ENCODE peak calls at places on chromosome 11, in four cellular contexts. B, E, P and U are unnamed samples.

GRCh38 chr11:75577198-75577597 is 15.1 kb downstream of the SERPINH1 start:
- DNase-seq in B (no peak), E (no peak), P (peak; percentile 82), U (peak; percentile 84)

GRCh38 chr11:15113381-15113780 is 1.3 kb upstream of the INSC start:
- DNase-seq in B (peak; percentile 73), E (no peak), P (no peak), U (no peak)

GRCh38 chr11:113796663-113797259 is 17.2 kb downstream of the CLDN25 start:
- DNase-seq in B (no peak), E (no peak), P (peak; percentile 57), U (peak; percentile 65)

GRCh38 chr11:121928597-121929580 is 187.1 kb downstream of the BLID start:
- DNase-seq in B (no peak), E (no peak), P (no peak), U (no peak)

GRCh38 chr11:130212431-130212961 is 52.9 kb downstream of the ST14 start:
- DNase-seq in B (no peak), E (no peak), P (no peak), U (peak; percentile 41)

GRCh38 chr11:68843703-68844312 is 2.1 kb upstream of the CPT1A start:
- DNase-seq in B (no peak), E (peak; percentile 67), P (no peak), U (no peak)

GRCh38 chr11:29432719-29433325 is 584.0 kb downstream of the KCNA4 start:
- DNase-seq in B (no peak), E (no peak), P (peak; percentile 8), U (peak; percentile 14)

GRCh38 chr11:57752954-57753353 is 1.3 kb upstream of the BTBD18 start:
- DNase-seq in B (no peak), E (no peak), P (no peak), U (no peak)

GRCh38 chr11:79727221-79727620 is 286.4 kb upstream of the TENM4 start:
- DNase-seq in B (no peak), E (no peak), P (no peak), U (no peak)

GRCh38 chr11:125110996-125111340 is 458 bp downstream of the TMEM218 start:
- DNase-seq in B (no peak), E (no peak), P (peak; percentile 17), U (peak; percentile 46)

GRCh38 chr11:96391698-96392307 is 2.0 kb downstream of the JRKL start:
- DNase-seq in B (no peak), E (no peak), P (no peak), U (no peak)

GRCh38 chr11:68353118-68353517 is 40.7 kb downstream of the LRP5 start:
- DNase-seq in B (no peak), E (no peak), P (no peak), U (peak; percentile 26)

GRCh38 chr11:66882540-66882939 is 25.7 kb downstream of the LRFN4 start:
- DNase-seq in B (no peak), E (no peak), P (no peak), U (no peak)

GRCh38 chr11:108117746-108118371 is 3.5 kb upstream of the ACAT1 start:
- DNase-seq in B (no peak), E (no peak), P (peak; percentile 20), U (peak; percentile 44)

GRCh38 chr11:18792066-18792591 is 531 bp upstream of the PTPN5 start:
- DNase-seq in B (no peak), E (no peak), P (no peak), U (no peak)

GRCh38 chr11:34208266-34209135 is 103.1 kb downstream of the NAT10 start:
- DNase-seq in B (no peak), E (no peak), P (peak; percentile 39), U (no peak)
- TF ChIP-seq NRF1 in B (no peak), E (no peak), P (no peak), U (no peak)

DNA sequence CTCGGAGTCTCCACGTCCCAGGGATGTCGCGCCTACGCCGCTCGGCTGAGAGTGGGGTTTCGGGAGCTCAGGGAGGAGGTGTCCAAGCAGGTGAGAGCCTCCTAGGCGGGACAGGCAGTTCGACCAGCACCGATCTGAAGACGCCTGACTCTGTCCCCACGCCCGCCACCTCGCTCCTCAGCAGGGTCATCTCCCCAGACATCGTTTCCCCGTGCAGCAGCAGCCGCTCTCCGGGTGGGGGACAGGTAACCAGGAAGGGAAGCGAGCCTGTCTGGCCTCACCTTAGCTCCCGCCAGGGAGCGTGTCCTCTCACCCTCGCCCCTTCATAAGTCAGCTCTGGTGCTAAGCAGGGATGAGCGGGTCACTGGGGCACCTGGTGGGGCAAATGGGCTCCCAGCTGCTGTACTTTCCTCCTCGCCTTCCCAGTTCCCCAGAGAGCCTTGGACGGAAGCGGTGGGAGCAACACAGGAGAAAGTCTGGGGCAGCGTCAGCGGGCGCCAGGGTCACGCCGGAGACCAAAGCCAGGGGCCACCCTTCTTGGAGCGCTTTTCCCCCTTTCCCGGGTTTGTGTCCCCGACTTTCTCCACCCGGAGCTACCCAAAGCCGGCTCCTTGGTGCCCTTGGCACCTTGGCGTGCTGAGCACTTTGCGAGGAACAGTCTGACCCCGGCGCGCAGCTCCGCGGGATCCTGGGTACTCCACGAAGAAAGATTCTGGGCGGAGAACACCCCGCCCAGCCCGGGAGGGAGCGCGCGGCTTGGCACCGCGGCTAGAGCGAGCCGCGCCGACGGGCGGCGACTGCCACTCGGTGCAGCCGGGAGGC is 1.6 kb downstream of the SPON1 start:
- DNase-seq in B (no peak), E (no peak), P (no peak), U (peak; percentile 39)
- TF ChIP-seq NRF1 in B (no peak), E (no peak), P (no peak), U (no peak)

DNA sequence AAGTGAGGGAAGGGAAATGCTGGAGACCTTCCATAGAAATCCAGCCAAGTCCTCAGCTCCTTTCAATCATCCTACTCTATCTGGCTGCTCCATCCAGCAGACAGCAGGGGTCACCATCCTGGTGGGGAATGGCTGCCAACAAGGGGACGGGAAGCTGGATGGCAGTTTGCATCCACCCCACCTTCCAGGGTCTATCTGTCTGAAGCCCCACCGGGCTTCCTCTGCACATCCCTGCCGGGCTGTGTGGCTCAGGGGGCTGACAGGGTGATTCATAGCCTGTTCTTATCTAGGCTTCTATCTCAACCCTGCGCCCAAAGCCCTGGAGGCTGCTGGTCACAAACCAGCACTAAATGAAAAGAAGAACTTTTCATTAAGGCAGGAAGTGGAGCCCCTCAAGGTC is 1.1 kb downstream of the SYTL2 start:
- DNase-seq in B (no peak), E (no peak), P (no peak), U (peak; percentile 64)
- TF ChIP-seq NRF1 in B (no peak), E (no peak), P (no peak), U (no peak)

GRCh38 chr11:134599180-134599810 is 187.3 kb upstream of the B3GAT1 start:
- DNase-seq in B (no peak), E (no peak), P (peak; percentile 21), U (no peak)
- TF ChIP-seq NRF1 in B (no peak), E (no peak), P (no peak), U (no peak)

GRCh38 chr11:12222099-12222751 is 111.8 kb downstream of the MICAL2 start:
- DNase-seq in B (no peak), E (no peak), P (peak; percentile 32), U (no peak)

GRCh38 chr11:12223771-12224536 is 113.6 kb downstream of the MICAL2 start:
- DNase-seq in B (no peak), E (no peak), P (no peak), U (no peak)

GRCh38 chr11:12226093-12226492 is 115.7 kb downstream of the MICAL2 start:
- DNase-seq in B (no peak), E (no peak), P (no peak), U (no peak)

GRCh38 chr11:12225046-12225739 is 114.8 kb downstream of the MICAL2 start:
- DNase-seq in B (no peak), E (no peak), P (no peak), U (no peak)

GRCh38 chr11:12224537-12224893 is 114.1 kb downstream of the MICAL2 start:
- DNase-seq in B (peak; percentile 65), E (no peak), P (no peak), U (no peak)
- TF ChIP-seq NRF1 in B (no peak), E (no peak), P (no peak), U (no peak)

GRCh38 chr11:1785749-1786261 is 22.1 kb upstream of the CTSD start:
- DNase-seq in B (no peak), E (no peak), P (no peak), U (no peak)
- TF ChIP-seq NRF1 in B (no peak), E (no peak), P (no peak), U (no peak)